ENCODE peak calls at places on chromosomes 2 and 18, in seven cellular contexts. One of them, this sample, is unnamed.

GRCh38 chr2:240472078-240472790 is 36.8 kb downstream of the GPC1 start:
- DNase-seq in CD8-positive, alpha-beta memory T cell: no peak
- DNase-seq in kidney glomerular epithelial cell: no peak
- DNase-seq in NCI-H1694: no peak
- DNase-seq in suprapubic skin: no peak
- DNase-seq in HCT116: no peak
- DNase-seq in psoas muscle: no peak
- DNase-seq in this sample: no peak

GRCh38 chr2:60442608-60443007 is 110.8 kb downstream of the BCL11A start:
- DNase-seq in NCI-H1694: no peak
- DNase-seq in suprapubic skin: no peak
- DNase-seq in psoas muscle: no peak
- DNase-seq in CD8-positive, alpha-beta memory T cell: no peak
- DNase-seq in kidney glomerular epithelial cell: no peak
- DNase-seq in HCT116: no peak
- DNase-seq in this sample: no peak

GRCh38 chr2:65067806-65068553 is 11.8 kb downstream of the CEP68 start:
- DNase-seq in NCI-H1694: no peak
- DNase-seq in HCT116: no peak
- DNase-seq in kidney glomerular epithelial cell: no peak
- DNase-seq in suprapubic skin: no peak
- DNase-seq in psoas muscle: no peak
- DNase-seq in CD8-positive, alpha-beta memory T cell: no peak
- DNase-seq in this sample: no peak

GRCh38 chr2:8496617-8497016 is 185.2 kb upstream of the ID2 start:
- DNase-seq in HCT116: no peak
- DNase-seq in kidney glomerular epithelial cell: no peak
- DNase-seq in NCI-H1694: no peak
- DNase-seq in CD8-positive, alpha-beta memory T cell: no peak
- DNase-seq in psoas muscle: no peak
- DNase-seq in suprapubic skin: peak
- DNase-seq in this sample: no peak

GRCh38 chr2:97751752-97752151 is 38.4 kb downstream of the ZAP70 start:
- DNase-seq in CD8-positive, alpha-beta memory T cell: no peak
- DNase-seq in psoas muscle: no peak
- DNase-seq in NCI-H1694: no peak
- DNase-seq in HCT116: no peak
- DNase-seq in kidney glomerular epithelial cell: no peak
- DNase-seq in suprapubic skin: no peak
- DNase-seq in this sample: peak

GRCh38 chr18:27942706-27943105 is 234.2 kb downstream of the CDH2 start:
- DNase-seq in NCI-H1694: no peak
- DNase-seq in HCT116: no peak
- DNase-seq in suprapubic skin: no peak
- DNase-seq in CD8-positive, alpha-beta memory T cell: peak
- DNase-seq in kidney glomerular epithelial cell: no peak
- DNase-seq in psoas muscle: no peak
- DNase-seq in this sample: no peak

GRCh38 chr18:7953085-7953958 is 386.2 kb downstream of the PTPRM start:
- DNase-seq in kidney glomerular epithelial cell: no peak
- DNase-seq in CD8-positive, alpha-beta memory T cell: no peak
- DNase-seq in psoas muscle: no peak
- DNase-seq in suprapubic skin: no peak
- DNase-seq in NCI-H1694: no peak
- DNase-seq in HCT116: no peak
- DNase-seq in this sample: no peak

GRCh38 chr2:232761301-232761907 is 15.0 kb downstream of the KCNJ13 start:
- DNase-seq in psoas muscle: no peak
- DNase-seq in suprapubic skin: no peak
- DNase-seq in CD8-positive, alpha-beta memory T cell: peak
- DNase-seq in kidney glomerular epithelial cell: peak
- DNase-seq in NCI-H1694: peak
- DNase-seq in HCT116: peak
- DNase-seq in this sample: no peak

GRCh38 chr2:235149736-235150135 is 197.9 kb downstream of the SH3BP4 start:
- DNase-seq in NCI-H1694: no peak
- DNase-seq in kidney glomerular epithelial cell: no peak
- DNase-seq in suprapubic skin: no peak
- DNase-seq in HCT116: no peak
- DNase-seq in psoas muscle: no peak
- DNase-seq in CD8-positive, alpha-beta memory T cell: no peak
- DNase-seq in this sample: no peak

GRCh38 chr2:236754234-236754924 is 184.8 kb downstream of the ACKR3 start:
- DNase-seq in CD8-positive, alpha-beta memory T cell: no peak
- DNase-seq in HCT116: no peak
- DNase-seq in suprapubic skin: no peak
- DNase-seq in psoas muscle: no peak
- DNase-seq in kidney glomerular epithelial cell: no peak
- DNase-seq in NCI-H1694: peak
- DNase-seq in this sample: no peak

GRCh38 chr2:53985646-53986045 is 14.9 kb upstream of the PSME4 start:
- DNase-seq in kidney glomerular epithelial cell: no peak
- DNase-seq in psoas muscle: no peak
- DNase-seq in HCT116: no peak
- DNase-seq in CD8-positive, alpha-beta memory T cell: no peak
- DNase-seq in suprapubic skin: no peak
- DNase-seq in NCI-H1694: no peak
- DNase-seq in this sample: no peak

This sample was measured in NCI-H187 treated with DMSO at 0.1 percent for 48 hours.